ENCODE peak calls at places on chromosome 5, in six cellular contexts. H, M, I, U, S and Q are unnamed samples.

GRCh38 chr5:163489055-163489744 is 16.2 kb upstream of the MAT2B start:
- DNase-seq in H (no peak), M (peak), I (no peak), U (peak), S (no peak), Q (no peak)

GRCh38 chr5:151101746-151102145 is 20.9 kb upstream of the TNIP1 start:
- DNase-seq in H (no peak), M (no peak), I (no peak), U (no peak), S (no peak), Q (no peak)

GRCh38 chr5:166845044-166845443 is 1446.4 kb upstream of the WWC1 start:
- DNase-seq in H (no peak), M (no peak), I (no peak), U (peak), S (no peak), Q (no peak)

GRCh38 chr5:67004730-67005350 is 191.8 kb downstream of the CD180 start:
- DNase-seq in H (no peak), M (no peak), I (no peak), U (peak), S (no peak), Q (no peak)

GRCh38 chr5:168570490-168571328 is 8.5 kb downstream of the PANK3 start:
- DNase-seq in H (no peak), M (no peak), I (no peak), U (no peak), S (no peak), Q (no peak)

GRCh38 chr5:82413302-82414042 is 135.3 kb upstream of the RPS23 start:
- DNase-seq in H (no peak), M (no peak), I (no peak), U (peak), S (no peak), Q (no peak)

GRCh38 chr5:172715931-172716682 is 54.9 kb downstream of the DUSP1 start:
- DNase-seq in H (no peak), M (peak), I (no peak), U (no peak), S (no peak), Q (no peak)

GRCh38 chr5:138303365-138303764 is 28.2 kb downstream of the CDC25C start:
- DNase-seq in H (no peak), M (no peak), I (no peak), U (peak), S (no peak), Q (no peak)

GRCh38 chr5:96066386-96066719 is 104.7 kb upstream of the ELL2 start:
- DNase-seq in H (no peak), M (no peak), I (no peak), U (no peak), S (no peak), Q (no peak)

GRCh38 chr5:137146402-137146889 is 352.7 kb downstream of the SPOCK1 start:
- DNase-seq in H (no peak), M (no peak), I (no peak), U (peak), S (no peak), Q (no peak)

GRCh38 chr5:115736690-115737005 is 79.8 kb downstream of the CDO1 start:
- DNase-seq in H (no peak), M (no peak), I (no peak), U (no peak), S (no peak), Q (no peak)

GRCh38 chr5:115733607-115734006 is 82.9 kb downstream of the CDO1 start:
- DNase-seq in H (no peak), M (no peak), I (no peak), U (no peak), S (no peak), Q (no peak)

GRCh38 chr5:115737452-115737851 is 79.0 kb downstream of the CDO1 start:
- DNase-seq in H (no peak), M (no peak), I (no peak), U (no peak), S (no peak), Q (no peak)

GRCh38 chr5:115735108-115735998 is 81.1 kb downstream of the CDO1 start:
- DNase-seq in H (no peak), M (no peak), I (no peak), U (no peak), S (no peak), Q (no peak)

DNA sequence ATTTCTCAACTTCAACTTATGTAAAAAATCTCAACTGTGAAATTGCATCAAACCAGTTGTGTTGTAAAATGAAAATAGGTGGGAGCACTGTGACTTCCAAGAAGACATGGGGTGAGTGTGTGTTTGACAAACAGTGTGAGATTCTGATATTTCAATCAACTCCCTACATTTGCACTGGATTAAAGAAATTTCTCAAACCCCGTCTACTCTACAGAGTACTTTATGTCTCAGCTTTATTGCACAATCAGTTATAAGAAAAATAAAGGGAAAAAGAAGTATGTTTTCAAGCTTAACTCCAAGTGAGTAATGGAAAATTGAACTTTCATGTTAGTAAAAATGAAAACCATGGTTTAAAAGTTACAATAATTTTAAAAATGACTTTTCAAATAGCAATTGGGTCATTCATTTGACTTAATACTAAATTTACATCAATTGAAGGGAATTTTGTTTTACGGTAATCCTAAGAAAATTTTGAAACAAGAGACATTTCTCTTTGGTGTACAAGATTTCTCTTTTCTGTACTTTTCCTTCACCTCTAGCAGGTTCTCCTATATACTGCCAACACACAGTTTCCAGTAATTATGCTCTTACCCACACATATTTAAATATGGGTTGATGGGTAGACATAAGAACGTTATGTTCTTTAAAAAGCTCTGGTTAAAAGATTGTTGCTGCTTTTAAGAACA is 80.3 kb downstream of the CDO1 start:
- DNase-seq in H (no peak), M (no peak), I (no peak), U (no peak), S (no peak), Q (no peak)
- H3K4me3 ChIP-seq in H (no peak), M (no peak), I (no peak), U (no peak), S (no peak), Q (no peak)

GRCh38 chr5:125555591-125555990 is 809.2 kb upstream of the ZNF608 start:
- DNase-seq in H (no peak), M (no peak), I (no peak), U (no peak), S (no peak), Q (no peak)

GRCh38 chr5:125560476-125561225 is 814.2 kb upstream of the ZNF608 start:
- DNase-seq in H (no peak), M (no peak), I (no peak), U (peak), S (no peak), Q (no peak)

GRCh38 chr5:125559296-125559695 is 812.9 kb upstream of the ZNF608 start:
- DNase-seq in H (no peak), M (no peak), I (no peak), U (peak), S (no peak), Q (no peak)

GRCh38 chr5:125554355-125554754 is 807.9 kb upstream of the ZNF608 start:
- DNase-seq in H (no peak), M (no peak), I (no peak), U (no peak), S (no peak), Q (no peak)

GRCh38 chr5:125558466-125558865 is 812.0 kb upstream of the ZNF608 start:
- DNase-seq in H (no peak), M (no peak), I (no peak), U (peak), S (no peak), Q (no peak)
- H3K27ac ChIP-seq in H (no peak), M (no peak), I (no peak), U (no peak), S (no peak), Q (no peak)

GRCh38 chr5:71836084-71836483 is 117.0 kb downstream of the CARTPT start:
- DNase-seq in H (no peak), M (no peak), I (no peak), U (peak), S (no peak), Q (no peak)
- H3K4me3 ChIP-seq in H (no peak), M (no peak), I (no peak), U (no peak), S (no peak), Q (no peak)

GRCh38 chr5:12242960-12243888 is 339.0 kb upstream of the CTNND2 start:
- DNase-seq in H (no peak), M (no peak), I (no peak), U (no peak), S (no peak), Q (no peak)
- H3K27ac ChIP-seq in H (no peak), M (no peak), I (no peak), U (no peak), S (no peak), Q (no peak)

GRCh38 chr5:38557792-38558191 is 1.3 kb upstream of the LIFR start:
- DNase-seq in H (no peak), M (no peak), I (no peak), U (no peak), S (no peak), Q (no peak)
- H3K4me3 ChIP-seq in H (no peak), M (peak), I (peak), U (no peak), S (peak), Q (peak)

GRCh38 chr5:14414007-14414406 is 167.6 kb upstream of the OTULINL start:
- DNase-seq in H (no peak), M (no peak), I (no peak), U (no peak), S (no peak), Q (no peak)
- H3K27ac ChIP-seq in H (no peak), M (no peak), I (no peak), U (no peak), S (no peak), Q (no peak)

GRCh38 chr5:64822329-64822728 is 53.6 kb downstream of the CWC27 start:
- DNase-seq in H (no peak), M (no peak), I (no peak), U (no peak), S (no peak), Q (no peak)
- H3K4me3 ChIP-seq in H (no peak), M (no peak), I (no peak), U (no peak), S (no peak), Q (no peak)

DNA sequence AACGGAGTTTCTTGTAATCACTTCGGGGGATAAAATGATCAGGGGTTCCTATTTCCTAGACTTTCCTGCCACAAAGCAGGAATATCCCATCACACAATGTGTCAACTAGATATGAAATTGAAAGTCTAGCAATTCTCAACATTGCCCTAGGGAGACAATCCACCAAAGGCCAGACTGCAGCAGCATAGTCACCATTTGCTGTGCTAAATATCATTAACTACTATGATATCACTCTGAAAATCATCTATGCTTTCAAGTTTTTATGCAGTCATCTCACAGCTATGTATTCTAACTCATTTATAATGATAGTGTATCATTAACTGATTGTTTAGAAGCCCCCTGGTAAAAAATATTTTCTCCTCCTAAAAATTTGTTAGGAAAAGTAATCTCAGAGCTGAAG is 342.6 kb upstream of the CDH6 start:
- DNase-seq in H (no peak), M (no peak), I (no peak), U (no peak), S (no peak), Q (no peak)
- H3K27ac ChIP-seq in H (no peak), M (no peak), I (no peak), U (peak), S (no peak), Q (no peak)